ENCODE peak calls at places on chromosomes 6 and 20, in six cellular contexts. J is OCI-LY7, I is neuronal stem cell, B is SJSA1, L is thyroid gland, R is uterus. W is an unnamed sample.

GRCh38 chr6:61649845-61650244 is 636.2 kb downstream of the KHDRBS2 start:
- DNase-seq in J (no peak), I (no peak), B (no peak), L (no peak), R (no peak), W (no peak)

GRCh38 chr6:76671751-76672150 is 599.3 kb upstream of the IMPG1 start:
- DNase-seq in J (no peak), I (no peak), B (no peak), L (no peak), R (no peak), W (no peak)

GRCh38 chr6:139748353-139749146 is 374.1 kb upstream of the CITED2 start:
- DNase-seq in J (no peak), I (no peak), B (no peak), L (no peak), R (no peak), W (peak)

GRCh38 chr20:2084703-2085102 is 16.9 kb upstream of the STK35 start:
- DNase-seq in J (no peak), I (no peak), B (no peak), L (no peak), R (no peak), W (no peak)

GRCh38 chr6:34238507-34239239 is 2.0 kb downstream of the HMGA1 start:
- DNase-seq in J (no peak), I (no peak), B (no peak), L (no peak), R (no peak), W (no peak)

GRCh38 chr6:10521104-10521808 is at the start of gene GCNT2:
- DNase-seq in J (no peak), I (no peak), B (peak), L (peak), R (no peak), W (peak)

GRCh38 chr6:169954977-169955376 is 203.6 kb downstream of the ERMARD start:
- DNase-seq in J (no peak), I (no peak), B (no peak), L (no peak), R (no peak), W (no peak)

GRCh38 chr6:120219339-120219738 is 869.8 kb upstream of the MAN1A1 start:
- DNase-seq in J (no peak), I (no peak), B (no peak), L (no peak), R (no peak), W (no peak)

GRCh38 chr6:9481292-9482029 is 933.4 kb downstream of the TFAP2A start:
- DNase-seq in J (no peak), I (no peak), B (peak), L (no peak), R (no peak), W (no peak)

GRCh38 chr6:124356811-124357210 is 553.1 kb downstream of the NKAIN2 start:
- DNase-seq in J (no peak), I (no peak), B (no peak), L (no peak), R (no peak), W (no peak)

GRCh38 chr20:23206061-23206460 is 119.9 kb upstream of the CD93 start:
- DNase-seq in J (no peak), I (no peak), B (no peak), L (no peak), R (no peak), W (no peak)
- H3K27ac ChIP-seq in J (no peak), I (no peak), B (no peak), L (peak), R (peak), W (no peak)

GRCh38 chr6:167932468-167933276 is 64.8 kb upstream of the KIF25 start:
- DNase-seq in J (no peak), I (no peak), B (no peak), L (no peak), R (no peak), W (no peak)

GRCh38 chr6:167937301-167937700 is 60.2 kb upstream of the KIF25 start:
- DNase-seq in J (no peak), I (no peak), B (no peak), L (no peak), R (no peak), W (no peak)

GRCh38 chr6:167933290-167933689 is 64.2 kb upstream of the KIF25 start:
- DNase-seq in J (no peak), I (no peak), B (no peak), L (no peak), R (no peak), W (no peak)

GRCh38 chr6:167933847-167934246 is 63.6 kb upstream of the KIF25 start:
- DNase-seq in J (no peak), I (no peak), B (no peak), L (no peak), R (no peak), W (no peak)

GRCh38 chr6:167934426-167934864 is 63.0 kb upstream of the KIF25 start:
- DNase-seq in J (no peak), I (no peak), B (no peak), L (peak), R (no peak), W (no peak)
- H3K27ac ChIP-seq in J (no peak), I (peak), B (no peak), L (no peak), R (no peak), W (no peak)

GRCh38 chr6:30102701-30103629 is 9.9 kb downstream of the TRIM31 start:
- DNase-seq in J (peak), I (peak), B (peak), L (peak), R (peak), W (peak)
- H3K27ac ChIP-seq in J (no peak), I (no peak), B (no peak), L (peak), R (peak), W (peak)

GRCh38 chr6:151317995-151318365 is 73.4 kb downstream of the ZBTB2 start:
- DNase-seq in J (no peak), I (no peak), B (no peak), L (no peak), R (no peak), W (no peak)
- H3K27ac ChIP-seq in J (no peak), I (no peak), B (no peak), L (peak), R (peak), W (peak)